ENCODE peak calls at places on chromosomes 1 and 21, in four cellular contexts. Y, B, T and H are unnamed samples.

GRCh38 chr1:7228252-7228961 is 443.2 kb downstream of the CAMTA1 start:
- DNase-seq in Y (no peak), B (no peak), T (no peak), H (no peak)

GRCh38 chr1:151980287-151981177 is 13.1 kb downstream of the S100A10 start:
- DNase-seq in T (peak; percentile 90), Y (peak; percentile 64), B (peak; percentile 65), H (peak; percentile 84)

GRCh38 chr1:151981178-151981525 is 12.5 kb downstream of the S100A10 start:
- DNase-seq in B (no peak), Y (no peak), T (peak; percentile 30), H (no peak)

GRCh38 chr1:175145899-175146298 is 46.7 kb downstream of the KIAA0040 start:
- DNase-seq in Y (peak; percentile 61), B (no peak), T (peak; percentile 39), H (no peak)

GRCh38 chr1:213014642-213015041 is 1.0 kb downstream of the ANGEL2 start:
- DNase-seq in B (no peak), Y (peak; percentile 14), T (peak; percentile 18), H (no peak)

GRCh38 chr21:32378956-32379355 is 13.9 kb downstream of the URB1 start:
- DNase-seq in T (peak; percentile 51), B (peak; percentile 75), Y (no peak), H (no peak)

GRCh38 chr1:51689073-51689435 is 72.2 kb downstream of the OSBPL9 start:
- DNase-seq in Y (no peak), B (no peak), T (peak; percentile 29), H (no peak)

GRCh38 chr1:189697113-189697512 is 780.6 kb downstream of the BRINP3 start:
- DNase-seq in B (no peak), T (no peak), Y (no peak), H (no peak)

GRCh38 chr1:26353976-26354820 is at the start of gene CRYBG2:
- DNase-seq in Y (peak; percentile 79), B (no peak), T (no peak), H (no peak)